ENCODE peak calls at places on chromosomes 5 and 9, in six cellular contexts. W is H1, Q is IMR-90, Y is HepG2, J is K562, C is A549. L is an unnamed sample.
A peak's percentile ranks its signal among the peaks of the same experiment; 100 is the strongest.

GRCh38 chr5:116452774-116453368 is 121.8 kb downstream of the SEMA6A start:
- DNase-seq in J (no peak), C (no peak), W (no peak), Q (no peak), Y (peak; percentile 38), L (no peak)

GRCh38 chr9:128550770-128551651 is 1.4 kb upstream of the SPTAN1 start:
- DNase-seq in W (peak; percentile 52), Y (no peak), Q (peak; percentile 24), J (no peak), C (no peak), L (no peak)

GRCh38 chr9:4857163-4857562 is 64.4 kb downstream of the RCL1 start:
- DNase-seq in W (no peak), Q (no peak), Y (no peak), C (no peak), J (no peak), L (no peak)

GRCh38 chr9:117247271-117247670 is 167.6 kb downstream of the ASTN2 start:
- DNase-seq in Y (peak; percentile 2), W (no peak), Q (no peak), C (peak; percentile 9), J (peak; percentile 10), L (peak; percentile 38)

GRCh38 chr5:154474267-154474956 is 3.6 kb downstream of the HAND1 start:
- DNase-seq in J (no peak), Q (no peak), W (no peak), Y (no peak), C (no peak), L (no peak)

GRCh38 chr9:134461436-134461982 is 135.3 kb downstream of the RXRA start:
- DNase-seq in C (no peak), Y (no peak), J (no peak), Q (no peak), W (no peak), L (no peak)

GRCh38 chr9:96500696-96501660 is 51.0 kb downstream of the HABP4 start:
- DNase-seq in J (no peak), C (no peak), Q (peak; percentile 83), Y (no peak), W (no peak), L (no peak)

GRCh38 chr5:180639743-180640300 is 9.6 kb downstream of the FLT4 start:
- DNase-seq in Q (no peak), C (no peak), Y (no peak), W (no peak), J (no peak), L (peak; percentile 17)

GRCh38 chr5:151469992-151470391 is 22.6 kb downstream of the SLC36A1 start:
- DNase-seq in Q (no peak), W (no peak), Y (no peak), C (no peak), J (no peak), L (no peak)

GRCh38 chr5:123176224-123176937 is 87.3 kb downstream of the PRDM6 start:
- DNase-seq in W (no peak), J (no peak), Q (peak; percentile 73), Y (no peak), C (no peak), L (no peak)

DNA sequence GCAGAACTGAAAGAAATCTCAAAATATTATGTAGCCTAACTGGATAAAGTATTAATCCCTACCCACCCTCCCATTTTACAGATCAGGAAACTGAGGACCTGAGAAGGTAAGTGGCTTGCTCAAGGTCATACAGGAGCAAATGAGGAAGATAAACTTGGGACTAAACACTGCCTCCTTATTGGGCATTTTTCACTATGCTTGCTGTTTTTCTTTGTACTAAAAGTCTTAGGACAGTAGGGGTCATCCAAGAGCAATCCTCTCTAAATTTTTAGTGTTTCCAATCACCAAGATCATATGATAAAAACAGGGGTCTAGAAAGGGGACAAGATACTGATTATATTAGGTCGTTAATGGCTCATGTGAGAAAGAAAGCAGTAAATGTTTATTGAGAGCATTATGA is 80.8 kb downstream of the RORB start:
- DNase-seq in Y (peak; percentile 9), Q (peak; percentile 3), W (no peak), J (no peak), C (peak; percentile 5), L (no peak)
- TF ChIP-seq RFX5 in Y (no peak), Q (no peak), W (no peak), J (no peak), C (no peak), L (no peak)

DNA sequence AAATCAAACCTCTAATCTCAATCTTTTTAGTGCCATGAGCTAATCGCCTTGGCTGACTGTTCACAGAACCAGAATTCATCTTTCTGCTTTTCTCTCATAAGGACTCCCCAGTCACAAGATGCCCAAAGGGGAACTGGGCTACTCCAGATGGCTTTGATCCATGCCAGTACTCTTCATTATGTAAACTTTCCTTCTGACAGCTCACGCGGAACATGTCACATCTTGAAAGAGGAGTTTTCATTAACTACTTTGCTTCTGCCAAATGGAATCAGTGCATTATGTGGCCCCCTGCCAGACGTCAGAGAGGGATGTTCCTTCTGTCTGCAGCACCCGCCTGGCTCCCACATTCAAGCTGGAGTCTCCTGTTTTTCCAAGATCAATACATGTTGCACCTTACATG is 142.1 kb upstream of the NMUR2 start:
- DNase-seq in W (no peak), J (no peak), C (no peak), Q (no peak), Y (no peak), L (no peak)
- TF ChIP-seq RFX5 in W (no peak), J (no peak), C (no peak), Q (no peak), Y (no peak), L (no peak)

DNA sequence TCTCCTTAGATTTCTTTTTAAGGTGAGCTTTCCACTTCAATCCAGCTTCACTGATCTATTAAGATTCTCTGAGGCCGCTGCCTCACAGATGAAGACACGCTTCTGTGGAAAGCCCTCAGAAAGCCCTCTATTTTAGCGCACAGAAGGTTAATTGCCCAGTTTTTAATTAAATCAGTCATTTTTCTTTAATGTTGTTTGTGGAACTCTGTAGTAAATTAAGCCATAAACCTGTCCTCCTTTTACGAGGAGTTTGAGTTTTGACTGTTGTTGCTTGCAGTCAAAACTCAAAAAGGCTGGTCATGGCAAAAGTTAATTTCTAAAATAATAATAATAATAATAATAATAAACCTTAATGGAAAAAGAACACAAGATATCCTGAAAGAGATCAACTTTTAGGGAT is 247.4 kb downstream of the FSTL4 start:
- DNase-seq in Q (no peak), W (no peak), J (no peak), Y (no peak), C (no peak), L (no peak)
- TF ChIP-seq RFX5 in Q (no peak), W (no peak), J (no peak), Y (no peak), C (no peak), L (no peak)

GRCh38 chr5:4212981-4213819 is 617.6 kb downstream of the IRX1 start:
- DNase-seq in W (no peak), J (no peak), Y (no peak), C (no peak), Q (no peak), L (no peak)

GRCh38 chr5:4212071-4212739 is 616.6 kb downstream of the IRX1 start:
- DNase-seq in Q (no peak), W (no peak), C (no peak), Y (no peak), J (no peak), L (no peak)

GRCh38 chr5:4215143-4215542 is 619.5 kb downstream of the IRX1 start:
- DNase-seq in Y (no peak), W (no peak), J (no peak), C (no peak), Q (no peak), L (no peak)

GRCh38 chr5:4220016-4220415 is 624.4 kb downstream of the IRX1 start:
- DNase-seq in Q (no peak), Y (no peak), J (no peak), W (no peak), C (no peak), L (no peak)

DNA sequence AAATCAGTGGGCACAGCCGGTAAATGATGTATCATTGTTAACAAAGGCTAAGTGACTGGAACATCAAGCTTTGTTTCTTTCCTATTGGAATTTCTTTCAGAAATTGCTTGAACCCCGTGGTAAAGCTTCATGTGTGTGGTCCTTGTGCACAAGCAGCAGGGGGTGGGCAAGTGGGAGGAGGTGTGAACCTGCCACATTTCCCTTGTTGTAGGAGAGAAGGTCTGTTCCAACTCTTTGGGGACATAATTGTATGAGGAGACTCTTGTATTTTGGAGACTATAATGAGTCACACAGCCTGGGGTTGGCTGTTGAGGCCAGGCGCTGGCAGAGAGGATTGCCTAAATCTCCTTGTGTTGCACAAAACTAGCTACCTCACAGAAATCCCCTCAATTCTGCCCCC is 620.5 kb downstream of the IRX1 start:
- DNase-seq in Y (no peak), C (no peak), Q (no peak), W (no peak), J (no peak), L (no peak)
- TF ChIP-seq RFX5 in Y (no peak), C (no peak), Q (no peak), W (no peak), J (no peak), L (no peak)

GRCh38 chr5:40483316-40483715 is 196.4 kb upstream of the PTGER4 start:
- DNase-seq in Y (no peak), W (no peak), Q (no peak), C (no peak), J (no peak), L (no peak)

GRCh38 chr5:40485021-40485998 is 194.4 kb upstream of the PTGER4 start:
- DNase-seq in J (no peak), C (no peak), W (no peak), Y (no peak), Q (no peak), L (no peak)

GRCh38 chr5:40490464-40491083 is 189.1 kb upstream of the PTGER4 start:
- DNase-seq in J (no peak), C (no peak), Q (no peak), Y (no peak), W (no peak), L (no peak)

GRCh38 chr5:40484495-40484894 is 195.2 kb upstream of the PTGER4 start:
- DNase-seq in J (no peak), Y (no peak), W (no peak), Q (no peak), C (no peak), L (no peak)

GRCh38 chr5:40486437-40487270 is 193.1 kb upstream of the PTGER4 start:
- DNase-seq in W (no peak), Q (peak; percentile 29), J (no peak), C (no peak), Y (no peak), L (no peak)
- TF ChIP-seq RFX5 in W (no peak), Q (no peak), J (no peak), C (no peak), Y (no peak), L (no peak)

GRCh38 chr9:69632768-69633167 is 39.4 kb downstream of the APBA1 start:
- DNase-seq in Y (no peak), C (no peak), J (no peak), Q (no peak), W (no peak), L (no peak)
- TF ChIP-seq RFX5 in Y (no peak), C (no peak), J (no peak), Q (no peak), W (no peak), L (no peak)